ENCODE peak calls at places on chromosomes 16 and 17, in four cellular contexts. S is HepG2, G is GM12878, V is IMR-90. U is an unnamed sample.

GRCh38 chr16:89308391-89309333 is 91.2 kb downstream of the ZNF778 start:
- DNase-seq in S (no peak), G (no peak), V (no peak), U (peak)

GRCh38 chr17:15185625-15185991 is 79.5 kb downstream of the PMP22 start:
- DNase-seq in S (no peak), G (no peak), V (peak), U (no peak)

GRCh38 chr16:1342526-1343427 is 8.9 kb downstream of the TSR3 start:
- DNase-seq in S (peak), G (peak), V (peak), U (peak)

GRCh38 chr16:49000594-49000993 is 281.0 kb downstream of the CBLN1 start:
- DNase-seq in S (no peak), G (no peak), V (no peak), U (peak)

GRCh38 chr16:89596061-89596689 is 17.3 kb upstream of the DPEP1 start:
- DNase-seq in S (no peak), G (no peak), V (no peak), U (no peak)

GRCh38 chr16:53967172-53967571 is 263.2 kb downstream of the FTO start:
- DNase-seq in S (no peak), G (no peak), V (no peak), U (no peak)

GRCh38 chr16:23695756-23696155 is 17.1 kb downstream of the PLK1 start:
- DNase-seq in S (no peak), G (no peak), V (no peak), U (no peak)

GRCh38 chr17:58121925-58122324 is 26.3 kb upstream of the OR4D1 start:
- DNase-seq in S (peak), G (no peak), V (peak), U (peak)

GRCh38 chr17:73209436-73209835 is 16.6 kb downstream of the COG1 start:
- DNase-seq in S (no peak), G (no peak), V (no peak), U (no peak)

GRCh38 chr17:42809250-42809649 is 10.6 kb downstream of the CNTD1 start:
- DNase-seq in S (no peak), G (no peak), V (peak), U (no peak)

GRCh38 chr17:45218895-45219661 is 2.6 kb upstream of the FMNL1 start:
- DNase-seq in S (peak), G (no peak), V (peak), U (peak)

GRCh38 chr16:58012481-58012880 is 11.3 kb downstream of the USB1 start:
- DNase-seq in S (no peak), G (no peak), V (no peak), U (no peak)

GRCh38 chr17:12089809-12090384 is 69.2 kb downstream of the MAP2K4 start:
- DNase-seq in S (peak), G (no peak), V (peak), U (no peak)

GRCh38 chr17:81508639-81509047 is 4.0 kb downstream of the ACTG1 start:
- DNase-seq in S (peak), G (no peak), V (peak), U (no peak)

GRCh38 chr17:64698725-64699124 is 36.6 kb upstream of the SMURF2 start:
- DNase-seq in S (no peak), G (no peak), V (peak), U (no peak)

GRCh38 chr17:14427914-14428639 is 127.2 kb downstream of the HS3ST3B1 start:
- DNase-seq in S (no peak), G (peak), V (no peak), U (no peak)

GRCh38 chr16:89261691-89262563 is 44.4 kb downstream of the ZNF778 start:
- DNase-seq in S (peak), G (no peak), V (peak), U (no peak)

GRCh38 chr17:48725294-48726064 is 2.5 kb downstream of the PRAC2 start:
- DNase-seq in S (no peak), G (no peak), V (no peak), U (no peak)

GRCh38 chr17:57016764-57017116 is 38.8 kb downstream of the SCPEP1 start:
- DNase-seq in S (no peak), G (no peak), V (peak), U (no peak)

GRCh38 chr17:82317394-82318168 is at the start of gene CD7:
- DNase-seq in S (peak), G (no peak), V (no peak), U (no peak)

GRCh38 chr16:2473999-2474876 is 689 bp upstream of the TBC1D24 start:
- DNase-seq in S (no peak), G (no peak), V (peak), U (peak)

GRCh38 chr16:88549671-88550643 is 20.2 kb upstream of the ZC3H18 start:
- DNase-seq in S (no peak), G (no peak), V (no peak), U (no peak)

GRCh38 chr16:67782567-67783352 is 23.6 kb downstream of the RANBP10 start:
- DNase-seq in S (no peak), G (no peak), V (no peak), U (peak)

GRCh38 chr17:49104511-49105074 is 28.0 kb upstream of the B4GALNT2 start:
- DNase-seq in S (no peak), G (no peak), V (peak), U (no peak)

GRCh38 chr17:47072881-47073280 is 93.8 kb upstream of the RPRML start:
- DNase-seq in S (no peak), G (no peak), V (peak), U (no peak)

GRCh38 chr16:29770250-29770929 is 7.7 kb upstream of the ZG16 start:
- DNase-seq in S (no peak), G (no peak), V (no peak), U (no peak)

GRCh38 chr17:49690256-49690655 is 12.4 kb upstream of the SPOP start:
- DNase-seq in S (no peak), G (no peak), V (no peak), U (no peak)

GRCh38 chr17:44601574-44602372 is 44.5 kb downstream of the FZD2 start:
- DNase-seq in S (no peak), G (no peak), V (peak), U (no peak)

GRCh38 chr17:30344283-30345088 is 10.6 kb upstream of the TMIGD1 start:
- DNase-seq in S (peak), G (no peak), V (peak), U (no peak)
- TF ChIP-seq BHLHE40 in S (peak), G (no peak), V (no peak), U (no peak)

GRCh38 chr16:86974120-86974519 is 343.1 kb downstream of the C16orf95 start:
- DNase-seq in S (no peak), G (no peak), V (no peak), U (no peak)

GRCh38 chr16:86979061-86979460 is 338.1 kb downstream of the C16orf95 start:
- DNase-seq in S (no peak), G (no peak), V (no peak), U (no peak)

GRCh38 chr16:86978445-86979030 is 338.7 kb downstream of the C16orf95 start:
- DNase-seq in S (no peak), G (no peak), V (no peak), U (no peak)

GRCh38 chr16:86977076-86977676 is 340.0 kb downstream of the C16orf95 start:
- DNase-seq in S (no peak), G (no peak), V (no peak), U (no peak)

GRCh38 chr16:86975445-86975844 is 341.7 kb downstream of the C16orf95 start:
- DNase-seq in S (no peak), G (no peak), V (peak), U (peak)
- TF ChIP-seq BHLHE40 in S (no peak), G (no peak), V (peak), U (no peak)

GRCh38 chr17:55735784-55736405 is 13.2 kb upstream of the TMEM100 start:
- DNase-seq in S (peak), G (no peak), V (peak), U (peak)
- TF ChIP-seq BHLHE40 in S (no peak), G (no peak), V (no peak), U (no peak)

GRCh38 chr16:35207059-35207999 is 1747.9 kb downstream of the TP53TG3F start:
- DNase-seq in S (no peak), G (no peak), V (no peak), U (no peak)

GRCh38 chr16:35214840-35215239 is 1755.4 kb downstream of the TP53TG3F start:
- DNase-seq in S (no peak), G (no peak), V (no peak), U (no peak)

GRCh38 chr16:35215287-35215686 is 1755.9 kb downstream of the TP53TG3F start:
- DNase-seq in S (no peak), G (no peak), V (no peak), U (no peak)

GRCh38 chr16:35208001-35208935 is 1748.9 kb downstream of the TP53TG3F start:
- DNase-seq in S (no peak), G (no peak), V (no peak), U (no peak)

DNA sequence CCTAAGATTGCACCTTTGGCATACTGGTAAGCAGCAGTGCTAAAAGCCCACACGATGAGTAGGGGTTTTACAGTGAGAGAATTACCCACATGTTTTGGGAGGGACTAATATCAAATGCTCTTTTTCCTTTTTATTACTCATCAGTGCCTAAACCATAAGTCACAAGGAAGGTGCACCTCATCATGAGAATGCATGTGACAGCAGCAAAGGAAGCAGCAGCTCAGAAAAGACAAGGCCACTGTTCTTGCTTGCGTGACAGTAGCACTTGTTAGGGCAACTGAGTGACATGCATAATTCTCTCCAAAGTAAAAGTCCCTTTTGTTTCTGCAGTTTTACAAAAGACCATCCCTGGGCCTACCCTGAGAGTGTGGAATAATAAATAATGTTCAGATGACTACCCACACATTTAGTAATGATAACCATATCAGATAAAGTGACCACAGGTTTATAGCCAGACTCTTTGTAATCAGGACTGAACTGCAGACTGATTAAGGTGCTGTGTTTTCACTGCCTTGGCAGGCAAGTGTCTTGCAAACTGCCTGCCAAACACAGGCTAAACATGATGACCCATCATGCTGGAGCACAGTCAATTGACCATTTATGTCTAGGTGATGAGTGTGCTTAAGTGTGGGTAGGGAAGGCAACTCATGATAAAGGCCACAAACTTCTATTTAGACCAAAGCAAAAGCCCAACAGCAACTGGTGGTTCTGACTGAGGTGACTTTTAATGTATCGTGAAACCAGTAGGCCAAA is 1751.4 kb downstream of the TP53TG3F start:
- DNase-seq in S (no peak), G (no peak), V (no peak), U (no peak)
- TF ChIP-seq BHLHE40 in S (no peak), G (no peak), V (no peak), U (no peak)